ENCODE peak calls at places on chromosome 16, in four cellular contexts. J is WTC11, P is HepG2, Q is GM12878. M is an unnamed sample.

GRCh38 chr16:67842509-67843342 is 606 bp downstream of the THAP11 start:
- DNase-seq in Q (no peak), P (peak; percentile 61), J (peak; percentile 59), M (no peak)

GRCh38 chr16:68228652-68229051 is 7.3 kb downstream of the ESRP2 start:
- DNase-seq in J (no peak), Q (no peak), P (no peak), M (no peak)

GRCh38 chr16:67959520-67959919 is 8.9 kb downstream of the SLC12A4 start:
- DNase-seq in P (no peak), Q (no peak), J (no peak), M (peak; percentile 49)

GRCh38 chr16:35523991-35524390 is 2064.6 kb downstream of the TP53TG3F start:
- DNase-seq in J (no peak), P (no peak), Q (no peak), M (no peak)

GRCh38 chr16:3904875-3905274 is 24.4 kb upstream of the CREBBP start:
- DNase-seq in J (no peak), Q (no peak), P (no peak), M (no peak)

GRCh38 chr16:19969284-19969683 is 84.6 kb upstream of the GPRC5B start:
- DNase-seq in J (no peak), Q (no peak), P (no peak), M (no peak)

GRCh38 chr16:10741844-10742243 is 1.8 kb upstream of the NUBP1 start:
- DNase-seq in J (no peak), Q (no peak), P (no peak), M (peak; percentile 27)

GRCh38 chr16:57815987-57816745 is 13.9 kb upstream of the KIFC3 start:
- DNase-seq in Q (no peak), P (no peak), J (peak; percentile 64), M (peak; percentile 65)

GRCh38 chr16:74871608-74872007 is 97.0 kb upstream of the FA2H start:
- DNase-seq in Q (no peak), P (no peak), J (peak; percentile 71), M (no peak)

GRCh38 chr16:21169249-21169981 is 10.9 kb downstream of the LDAF1 start:
- DNase-seq in J (no peak), P (no peak), Q (no peak), M (peak; percentile 24)

GRCh38 chr16:4115941-4116327 is 308 bp downstream of the ADCY9 start:
- DNase-seq in Q (no peak), J (no peak), P (no peak), M (no peak)

GRCh38 chr16:52498640-52499039 is 48.3 kb downstream of the TOX3 start:
- DNase-seq in P (no peak), Q (no peak), J (peak; percentile 28), M (no peak)

GRCh38 chr16:89308391-89309333 is 91.2 kb downstream of the ZNF778 start:
- DNase-seq in Q (no peak), P (no peak), J (peak; percentile 73), M (peak; percentile 32)

GRCh38 chr16:80174416-80174815 is 366.4 kb upstream of the DYNLRB2 start:
- DNase-seq in Q (no peak), J (no peak), P (peak; percentile 41), M (no peak)

GRCh38 chr16:69721441-69721957 is 4.9 kb downstream of the NQO1 start:
- DNase-seq in P (no peak), J (no peak), Q (no peak), M (no peak)

GRCh38 chr16:25390761-25391160 is 133.1 kb upstream of the ZKSCAN2 start:
- DNase-seq in Q (no peak), P (no peak), J (no peak), M (no peak)

GRCh38 chr16:79163666-79164377 is 436.7 kb downstream of the MAF start:
- DNase-seq in Q (no peak), J (no peak), P (no peak), M (no peak)

GRCh38 chr16:730666-731509 is 4.0 kb downstream of the HAGHL start:
- DNase-seq in P (no peak), J (no peak), Q (no peak), M (no peak)

GRCh38 chr16:74999208-74999682 is 421 bp downstream of the ZNRF1 start:
- DNase-seq in J (no peak), P (no peak), Q (no peak), M (peak; percentile 66)

GRCh38 chr16:87809150-87809902 is 43.5 kb upstream of the KLHDC4 start:
- DNase-seq in Q (peak; percentile 85), P (peak; percentile 82), J (no peak), M (no peak)

GRCh38 chr16:57892447-57893096 is 78.4 kb downstream of the CNGB1 start:
- DNase-seq in P (peak; percentile 81), Q (no peak), J (no peak), M (no peak)

GRCh38 chr16:67525176-67525860 is 3.3 kb upstream of the RIPOR1 start:
- DNase-seq in P (no peak), J (no peak), Q (no peak), M (no peak)

GRCh38 chr16:8859913-8860881 is 8.6 kb downstream of the CARHSP1 start:
- DNase-seq in J (no peak), Q (no peak), P (peak; percentile 96), M (no peak)

GRCh38 chr16:31216552-31217530 is at the start of gene PYDC1:
- DNase-seq in P (no peak), Q (no peak), J (peak; percentile 61), M (no peak)

GRCh38 chr16:68992521-68992920 is 112.9 kb upstream of the HAS3 start:
- DNase-seq in J (no peak), Q (no peak), P (peak; percentile 70), M (no peak)

GRCh38 chr16:49510141-49510540 is 136.5 kb downstream of the C16orf78 start:
- DNase-seq in Q (no peak), J (no peak), P (no peak), M (no peak)

GRCh38 chr16:67538666-67539101 is 10.1 kb downstream of the RIPOR1 start:
- DNase-seq in Q (no peak), J (peak; percentile 29), P (no peak), M (no peak)

GRCh38 chr16:5428932-5429331 is 331.3 kb upstream of the EEF2KMT start:
- DNase-seq in P (peak; percentile 9), Q (no peak), J (peak; percentile 55), M (no peak)

GRCh38 chr16:49704586-49705155 is 151.2 kb downstream of the ZNF423 start:
- DNase-seq in J (no peak), P (no peak), Q (no peak), M (no peak)

GRCh38 chr16:82629441-82630027 is 2.8 kb downstream of the CDH13 start:
- DNase-seq in P (no peak), J (no peak), Q (no peak), M (no peak)

GRCh38 chr16:8204769-8205168 is 385.5 kb downstream of the TMEM114 start:
- DNase-seq in P (no peak), J (no peak), Q (no peak), M (no peak)

GRCh38 chr16:66065869-66066403 is 300.6 kb upstream of the CDH5 start:
- DNase-seq in J (no peak), P (no peak), Q (no peak), M (no peak)

GRCh38 chr16:66070140-66070887 is 296.2 kb upstream of the CDH5 start:
- DNase-seq in Q (no peak), J (no peak), P (no peak), M (no peak)

GRCh38 chr16:66069576-66069975 is 296.9 kb upstream of the CDH5 start:
- DNase-seq in Q (no peak), J (no peak), P (no peak), M (no peak)

GRCh38 chr16:66064811-66065530 is 301.5 kb upstream of the CDH5 start:
- DNase-seq in P (no peak), J (no peak), Q (no peak), M (no peak)
- TF ChIP-seq CBFB in P (no peak), J (no peak), Q (no peak), M (no peak)

GRCh38 chr16:84795338-84796053 is 24.3 kb upstream of the CRISPLD2 start:
- DNase-seq in Q (no peak), J (no peak), P (no peak), M (no peak)
- TF ChIP-seq CBFB in Q (no peak), J (no peak), P (no peak), M (no peak)

DNA sequence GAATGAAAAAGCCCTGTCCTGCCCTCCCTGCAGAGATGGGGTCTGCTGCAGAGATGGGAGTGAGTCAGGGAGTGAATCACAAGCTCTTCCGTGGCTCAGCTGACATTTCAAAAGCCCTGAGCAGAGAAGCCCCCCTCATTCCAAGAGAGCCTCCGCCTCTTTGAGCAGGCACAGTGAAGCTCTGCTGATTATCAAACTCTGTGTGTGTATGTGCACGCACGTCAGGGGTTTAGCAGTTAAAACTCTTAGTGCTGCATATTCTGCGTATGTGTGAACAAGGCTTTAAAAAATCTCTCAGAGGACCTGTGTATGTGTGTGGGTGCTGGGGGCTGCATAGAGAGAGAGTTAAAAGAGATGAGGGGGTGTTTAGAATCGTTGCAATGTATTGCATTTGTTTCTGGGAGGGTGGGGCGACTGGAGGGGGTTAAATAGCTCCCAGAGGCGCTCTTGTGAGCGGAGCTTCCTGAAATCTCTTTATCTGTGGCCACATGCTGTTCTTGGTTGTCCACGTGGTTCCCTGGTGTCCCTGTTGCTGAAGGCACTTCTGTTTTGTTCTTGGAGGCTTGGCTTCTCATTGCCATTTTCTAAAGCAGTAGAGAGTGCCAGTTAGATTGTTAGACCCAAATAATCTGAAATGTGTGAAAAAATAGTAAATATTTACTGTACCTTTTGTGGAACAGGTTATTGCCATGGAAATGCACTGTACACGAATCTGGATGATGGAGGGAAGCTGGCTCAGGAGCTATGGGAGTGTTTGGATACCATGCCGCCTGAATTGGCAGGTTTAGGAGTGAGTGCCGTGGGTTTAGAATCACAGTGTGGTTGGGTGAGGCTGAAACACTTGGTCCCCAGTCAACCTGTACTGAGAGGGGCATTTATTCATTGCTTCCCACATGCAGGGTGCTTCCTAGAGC is 116.6 kb downstream of the PRKCB start:
- DNase-seq in Q (no peak), P (no peak), J (no peak), M (peak; percentile 91)
- TF ChIP-seq CBFB in Q (no peak), P (no peak), J (no peak), M (no peak)

GRCh38 chr16:48231675-48232214 is 12.4 kb upstream of the LONP2 start:
- DNase-seq in P (peak; percentile 49), J (peak; percentile 53), Q (no peak), M (no peak)
- TF ChIP-seq CBFB in P (no peak), J (no peak), Q (no peak), M (no peak)

GRCh38 chr16:64629622-64630021 is 492.2 kb downstream of the CDH11 start:
- DNase-seq in Q (no peak), P (no peak), J (no peak), M (no peak)

GRCh38 chr16:64621616-64622015 is 500.2 kb downstream of the CDH11 start:
- DNase-seq in J (no peak), P (no peak), Q (no peak), M (no peak)

GRCh38 chr16:64627781-64628180 is 494.1 kb downstream of the CDH11 start:
- DNase-seq in P (no peak), J (no peak), Q (no peak), M (no peak)

GRCh38 chr16:64626771-64627170 is 495.1 kb downstream of the CDH11 start:
- DNase-seq in P (no peak), J (no peak), Q (no peak), M (no peak)

GRCh38 chr16:64627288-64627687 is 494.6 kb downstream of the CDH11 start:
- DNase-seq in J (peak; percentile 31), P (no peak), Q (no peak), M (no peak)
- TF ChIP-seq CBFB in J (no peak), P (no peak), Q (no peak), M (no peak)

GRCh38 chr16:56793504-56793903 is 63.6 kb downstream of the NUP93 start:
- DNase-seq in Q (no peak), J (no peak), P (peak; percentile 47), M (no peak)
- TF ChIP-seq CBFB in Q (no peak), J (no peak), P (no peak), M (no peak)

M was measured in K562.